ENCODE peak calls at places on chromosomes 11 and 22, in six cellular contexts. One of them, this sample, is unnamed.

GRCh38 chr11:34050536-34050935 is 995 bp upstream of the CAPRIN1 start:
- DNase-seq in A673: peak
- DNase-seq in fibroblast of lung: no peak
- DNase-seq in GM20000: no peak
- DNase-seq in BJ: no peak
- DNase-seq in transverse colon: no peak
- DNase-seq in this sample: no peak

GRCh38 chr11:3807856-3808845 is at the start of gene PGAP2:
- DNase-seq in BJ: no peak
- DNase-seq in A673: peak
- DNase-seq in transverse colon: peak
- DNase-seq in GM20000: peak
- DNase-seq in fibroblast of lung: peak
- DNase-seq in this sample: peak

GRCh38 chr22:47659467-47660302 is 897.2 kb downstream of the TBC1D22A start:
- DNase-seq in BJ: no peak
- DNase-seq in A673: peak
- DNase-seq in transverse colon: no peak
- DNase-seq in fibroblast of lung: no peak
- DNase-seq in GM20000: no peak
- DNase-seq in this sample: no peak

GRCh38 chr11:60982184-60982583 is 10.7 kb downstream of the CD6 start:
- DNase-seq in GM20000: no peak
- DNase-seq in fibroblast of lung: no peak
- DNase-seq in transverse colon: no peak
- DNase-seq in A673: no peak
- DNase-seq in BJ: no peak
- DNase-seq in this sample: no peak

GRCh38 chr11:60170566-60170965 is 12.3 kb downstream of the MS4A6A start:
- DNase-seq in fibroblast of lung: no peak
- DNase-seq in GM20000: no peak
- DNase-seq in transverse colon: no peak
- DNase-seq in A673: no peak
- DNase-seq in BJ: no peak
- DNase-seq in this sample: no peak

GRCh38 chr22:29032014-29032475 is 29.6 kb downstream of the C22orf31 start:
- DNase-seq in fibroblast of lung: no peak
- DNase-seq in GM20000: no peak
- DNase-seq in transverse colon: no peak
- DNase-seq in A673: no peak
- DNase-seq in BJ: no peak
- DNase-seq in this sample: no peak

GRCh38 chr22:17120711-17121234 is 387 bp downstream of the TMEM121B start:
- DNase-seq in GM20000: peak
- DNase-seq in A673: peak
- DNase-seq in transverse colon: no peak
- DNase-seq in BJ: no peak
- DNase-seq in fibroblast of lung: peak
- DNase-seq in this sample: peak

GRCh38 chr11:76217653-76218160 is 11.4 kb upstream of the WNT11 start:
- DNase-seq in transverse colon: no peak
- DNase-seq in A673: no peak
- DNase-seq in GM20000: no peak
- DNase-seq in fibroblast of lung: no peak
- DNase-seq in BJ: no peak
- DNase-seq in this sample: no peak

GRCh38 chr11:10426475-10426874 is 28.6 kb upstream of the AMPD3 start:
- DNase-seq in GM20000: no peak
- DNase-seq in transverse colon: no peak
- DNase-seq in fibroblast of lung: peak
- DNase-seq in A673: no peak
- DNase-seq in BJ: no peak
- DNase-seq in this sample: no peak

GRCh38 chr11:43933608-43934358 is 8.7 kb upstream of the C11orf96 start:
- DNase-seq in A673: peak
- DNase-seq in transverse colon: no peak
- DNase-seq in BJ: no peak
- DNase-seq in fibroblast of lung: peak
- DNase-seq in GM20000: no peak
- DNase-seq in this sample: no peak

GRCh38 chr22:18954333-18954732 is 18.2 kb upstream of the PRODH start:
- DNase-seq in transverse colon: peak
- DNase-seq in A673: peak
- DNase-seq in fibroblast of lung: peak
- DNase-seq in GM20000: peak
- DNase-seq in BJ: no peak
- DNase-seq in this sample: peak

GRCh38 chr11:61091373-61092279 is 10.7 kb upstream of the CD5 start:
- DNase-seq in GM20000: peak
- DNase-seq in A673: no peak
- DNase-seq in fibroblast of lung: peak
- DNase-seq in BJ: no peak
- DNase-seq in transverse colon: no peak
- DNase-seq in this sample: no peak

GRCh38 chr22:44199866-44200265 is 19.1 kb downstream of the PARVG start:
- DNase-seq in transverse colon: no peak
- DNase-seq in BJ: no peak
- DNase-seq in fibroblast of lung: no peak
- DNase-seq in A673: no peak
- DNase-seq in GM20000: no peak
- DNase-seq in this sample: no peak

GRCh38 chr11:64656797-64657196 is 65.8 kb downstream of the SLC22A12 start:
- DNase-seq in GM20000: no peak
- DNase-seq in transverse colon: no peak
- DNase-seq in A673: no peak
- DNase-seq in fibroblast of lung: no peak
- DNase-seq in BJ: no peak
- DNase-seq in this sample: no peak

GRCh38 chr11:121246021-121246768 is 46.4 kb upstream of the SC5D start:
- DNase-seq in GM20000: no peak
- DNase-seq in fibroblast of lung: no peak
- DNase-seq in BJ: no peak
- DNase-seq in A673: no peak
- DNase-seq in transverse colon: no peak
- DNase-seq in this sample: no peak

GRCh38 chr11:27423125-27423524 is 49.5 kb downstream of the LGR4 start:
- DNase-seq in fibroblast of lung: peak
- DNase-seq in transverse colon: peak
- DNase-seq in GM20000: no peak
- DNase-seq in A673: peak
- DNase-seq in BJ: peak
- DNase-seq in this sample: no peak

GRCh38 chr11:123111465-123111864 is 49.5 kb upstream of the HSPA8 start:
- DNase-seq in fibroblast of lung: peak
- DNase-seq in transverse colon: no peak
- DNase-seq in BJ: no peak
- DNase-seq in GM20000: peak
- DNase-seq in A673: peak
- DNase-seq in this sample: no peak

GRCh38 chr22:35540600-35541253 is at the start of gene RASD2:
- DNase-seq in transverse colon: peak
- DNase-seq in fibroblast of lung: no peak
- DNase-seq in BJ: no peak
- DNase-seq in GM20000: no peak
- DNase-seq in A673: peak
- DNase-seq in this sample: no peak

GRCh38 chr11:111976614-111977140 is 39.5 kb downstream of the DIXDC1 start:
- DNase-seq in A673: no peak
- DNase-seq in fibroblast of lung: peak
- DNase-seq in BJ: no peak
- DNase-seq in transverse colon: no peak
- DNase-seq in GM20000: no peak
- DNase-seq in this sample: no peak

GRCh38 chr11:17138562-17138961 is 61.1 kb upstream of the RPS13 start:
- DNase-seq in transverse colon: no peak
- DNase-seq in GM20000: no peak
- DNase-seq in A673: no peak
- DNase-seq in fibroblast of lung: no peak
- DNase-seq in BJ: no peak
- DNase-seq in this sample: no peak

GRCh38 chr22:49158741-49159564 is 668.7 kb downstream of the BRD1 start:
- DNase-seq in fibroblast of lung: no peak
- DNase-seq in BJ: no peak
- DNase-seq in transverse colon: no peak
- DNase-seq in GM20000: no peak
- DNase-seq in A673: no peak
- DNase-seq in this sample: no peak

GRCh38 chr11:65911682-65912568 is 6.9 kb downstream of the C11orf68 start:
- DNase-seq in A673: peak
- DNase-seq in BJ: peak
- DNase-seq in fibroblast of lung: peak
- DNase-seq in GM20000: no peak
- DNase-seq in transverse colon: peak
- DNase-seq in this sample: peak
- TF ChIP-seq CTCF in A673: peak
- TF ChIP-seq CTCF in BJ: peak
- TF ChIP-seq CTCF in fibroblast of lung: peak
- TF ChIP-seq CTCF in GM20000: no peak
- TF ChIP-seq CTCF in transverse colon: no peak
- TF ChIP-seq CTCF in this sample: peak

GRCh38 chr11:72599325-72600117 is 74.7 kb downstream of the PDE2A start:
- DNase-seq in GM20000: no peak
- DNase-seq in A673: no peak
- DNase-seq in transverse colon: no peak
- DNase-seq in BJ: no peak
- DNase-seq in fibroblast of lung: no peak
- DNase-seq in this sample: no peak
- TF ChIP-seq CTCF in GM20000: no peak
- TF ChIP-seq CTCF in A673: no peak
- TF ChIP-seq CTCF in transverse colon: no peak
- TF ChIP-seq CTCF in BJ: no peak
- TF ChIP-seq CTCF in fibroblast of lung: no peak
- TF ChIP-seq CTCF in this sample: no peak

GRCh38 chr22:23580586-23581251 is 629 bp upstream of the IGLL1 start:
- DNase-seq in GM20000: no peak
- DNase-seq in A673: no peak
- DNase-seq in transverse colon: no peak
- DNase-seq in fibroblast of lung: no peak
- DNase-seq in BJ: no peak
- DNase-seq in this sample: no peak
- TF ChIP-seq CTCF in GM20000: no peak
- TF ChIP-seq CTCF in A673: no peak
- TF ChIP-seq CTCF in transverse colon: no peak
- TF ChIP-seq CTCF in fibroblast of lung: no peak
- TF ChIP-seq CTCF in BJ: no peak
- TF ChIP-seq CTCF in this sample: no peak

GRCh38 chr11:115133810-115134209 is 370.4 kb downstream of the CADM1 start:
- DNase-seq in GM20000: no peak
- DNase-seq in BJ: no peak
- DNase-seq in transverse colon: no peak
- DNase-seq in fibroblast of lung: no peak
- DNase-seq in A673: no peak
- DNase-seq in this sample: no peak

GRCh38 chr11:115134886-115135285 is 369.3 kb downstream of the CADM1 start:
- DNase-seq in transverse colon: no peak
- DNase-seq in BJ: no peak
- DNase-seq in GM20000: no peak
- DNase-seq in fibroblast of lung: no peak
- DNase-seq in A673: no peak
- DNase-seq in this sample: no peak

GRCh38 chr11:115135936-115136335 is 368.3 kb downstream of the CADM1 start:
- DNase-seq in BJ: no peak
- DNase-seq in fibroblast of lung: no peak
- DNase-seq in transverse colon: no peak
- DNase-seq in GM20000: no peak
- DNase-seq in A673: no peak
- DNase-seq in this sample: no peak

GRCh38 chr11:115129771-115130306 is 374.4 kb downstream of the CADM1 start:
- DNase-seq in BJ: no peak
- DNase-seq in A673: no peak
- DNase-seq in fibroblast of lung: no peak
- DNase-seq in transverse colon: no peak
- DNase-seq in GM20000: no peak
- DNase-seq in this sample: no peak

GRCh38 chr11:115132829-115133228 is 371.4 kb downstream of the CADM1 start:
- DNase-seq in fibroblast of lung: no peak
- DNase-seq in BJ: no peak
- DNase-seq in transverse colon: peak
- DNase-seq in GM20000: peak
- DNase-seq in A673: peak
- DNase-seq in this sample: no peak
- TF ChIP-seq CTCF in fibroblast of lung: no peak
- TF ChIP-seq CTCF in BJ: no peak
- TF ChIP-seq CTCF in transverse colon: peak
- TF ChIP-seq CTCF in GM20000: peak
- TF ChIP-seq CTCF in A673: peak
- TF ChIP-seq CTCF in this sample: peak

This sample was measured in neural crest cell.